ENCODE peak calls at places on chromosomes 12 and 14, in five cellular contexts. M, Q, E, X and B are unnamed samples.

GRCh38 chr12:27025116-27025515 is 2.8 kb downstream of the MED21 start:
- DNase-seq in M (no peak), Q (no peak), E (peak), X (peak), B (no peak)

GRCh38 chr12:49069507-49070346 is at the start of gene RHEBL1:
- DNase-seq in M (peak), Q (peak), E (peak), X (peak), B (peak)

GRCh38 chr14:103969961-103970360 is 27.6 kb upstream of the RD3L start:
- DNase-seq in M (no peak), Q (no peak), E (no peak), X (no peak), B (no peak)

GRCh38 chr12:86179855-86180254 is 76.3 kb downstream of the MGAT4C start:
- DNase-seq in M (no peak), Q (no peak), E (no peak), X (no peak), B (no peak)

GRCh38 chr14:94571395-94571794 is 9.8 kb upstream of the SERPINA5 start:
- DNase-seq in M (peak), Q (no peak), E (no peak), X (peak), B (no peak)

GRCh38 chr14:97332591-97332984 is 535.4 kb downstream of the VRK1 start:
- DNase-seq in M (no peak), Q (no peak), E (no peak), X (no peak), B (no peak)

GRCh38 chr12:77204055-77204454 is 138.7 kb upstream of the E2F7 start:
- DNase-seq in M (no peak), Q (peak), E (peak), X (no peak), B (no peak)

GRCh38 chr14:92252291-92252690 is 70.7 kb upstream of the SLC24A4 start:
- DNase-seq in M (no peak), Q (no peak), E (no peak), X (no peak), B (no peak)

GRCh38 chr12:46357438-46358324 is 14.9 kb downstream of the SLC38A2 start:
- DNase-seq in M (peak), Q (peak), E (peak), X (peak), B (peak)

GRCh38 chr14:55366271-55366670 is 45.4 kb downstream of the ATG14 start:
- DNase-seq in M (peak), Q (peak), E (peak), X (peak), B (no peak)

GRCh38 chr14:94615254-94615653 is 3.1 kb downstream of the SERPINA3 start:
- DNase-seq in M (no peak), Q (no peak), E (no peak), X (no peak), B (no peak)

GRCh38 chr12:20631711-20632110 is 63.4 kb upstream of the SLCO1C1 start:
- DNase-seq in M (peak), Q (no peak), E (no peak), X (peak), B (no peak)

GRCh38 chr14:21268612-21269251 is 510 bp downstream of the HNRNPC start:
- DNase-seq in M (peak), Q (peak), E (peak), X (peak), B (no peak)

GRCh38 chr14:21044106-21044618 is 2.0 kb downstream of the RNASE7 start:
- DNase-seq in M (no peak), Q (peak), E (no peak), X (no peak), B (no peak)

GRCh38 chr12:65121049-65121955 is at the start of gene WIF1:
- DNase-seq in M (peak), Q (peak), E (no peak), X (peak), B (no peak)

GRCh38 chr12:73935817-73936216 is 601.8 kb upstream of the ATXN7L3B start:
- DNase-seq in M (no peak), Q (no peak), E (no peak), X (no peak), B (no peak)

GRCh38 chr14:100860556-100861187 is 34.8 kb downstream of the MEG3 start:
- DNase-seq in M (no peak), Q (no peak), E (no peak), X (no peak), B (no peak)

GRCh38 chr12:112714166-112714565 is 77.4 kb upstream of the RPH3A start:
- DNase-seq in M (no peak), Q (no peak), E (no peak), X (no peak), B (no peak)

GRCh38 chr12:49980501-49981158 is 7.9 kb downstream of the AQP6 start:
- DNase-seq in M (no peak), Q (no peak), E (no peak), X (no peak), B (no peak)

GRCh38 chr14:99930420-99931274 is 134.6 kb upstream of the EVL start:
- DNase-seq in M (peak), Q (no peak), E (no peak), X (peak), B (no peak)

GRCh38 chr12:120669055-120669828 is 17.7 kb upstream of the MLEC start:
- DNase-seq in M (peak), Q (no peak), E (no peak), X (peak), B (no peak)

GRCh38 chr12:39157696-39158342 is 252.4 kb upstream of the CPNE8 start:
- DNase-seq in M (peak), Q (no peak), E (no peak), X (no peak), B (no peak)

GRCh38 chr12:130787445-130788410 is 51.3 kb downstream of the STX2 start:
- DNase-seq in M (peak), Q (no peak), E (peak), X (peak), B (no peak)

GRCh38 chr12:3202734-3203446 is 125.7 kb downstream of the TSPAN9 start:
- DNase-seq in M (no peak), Q (peak), E (peak), X (peak), B (no peak)

GRCh38 chr12:131202592-131203378 is 249.1 kb downstream of the ADGRD1 start:
- DNase-seq in M (no peak), Q (no peak), E (no peak), X (no peak), B (no peak)

GRCh38 chr12:111171832-111172231 is 197.1 kb downstream of the PHETA1 start:
- DNase-seq in M (no peak), Q (no peak), E (no peak), X (no peak), B (no peak)

GRCh38 chr12:8052679-8053078 is 13.5 kb downstream of the C3AR1 start:
- DNase-seq in M (no peak), Q (no peak), E (no peak), X (no peak), B (no peak)

GRCh38 chr12:110585231-110585799 is 2.2 kb upstream of the PPTC7 start:
- DNase-seq in M (peak), Q (peak), E (peak), X (peak), B (no peak)

GRCh38 chr12:89347325-89347829 is 4.9 kb downstream of the DUSP6 start:
- DNase-seq in M (no peak), Q (no peak), E (no peak), X (no peak), B (no peak)

GRCh38 chr12:89345830-89346740 is 6.2 kb downstream of the DUSP6 start:
- DNase-seq in M (peak), Q (peak), E (peak), X (peak), B (no peak)

GRCh38 chr12:89345376-89345775 is 6.9 kb downstream of the DUSP6 start:
- DNase-seq in M (no peak), Q (no peak), E (no peak), X (no peak), B (no peak)

GRCh38 chr12:89344862-89345202 is 7.5 kb downstream of the DUSP6 start:
- DNase-seq in M (no peak), Q (peak), E (no peak), X (no peak), B (no peak)

GRCh38 chr12:89346741-89347324 is 5.5 kb downstream of the DUSP6 start:
- DNase-seq in M (peak), Q (peak), E (peak), X (peak), B (no peak)
- H3K9ac ChIP-seq in M (no peak), Q (peak), E (no peak), X (peak), B (no peak)

GRCh38 chr14:69968151-69968550 is 88.9 kb downstream of the SMOC1 start:
- DNase-seq in M (peak), Q (no peak), E (peak), X (no peak), B (no peak)

GRCh38 chr14:69972755-69973154 is 93.5 kb downstream of the SMOC1 start:
- DNase-seq in M (no peak), Q (no peak), E (no peak), X (no peak), B (no peak)

DNA sequence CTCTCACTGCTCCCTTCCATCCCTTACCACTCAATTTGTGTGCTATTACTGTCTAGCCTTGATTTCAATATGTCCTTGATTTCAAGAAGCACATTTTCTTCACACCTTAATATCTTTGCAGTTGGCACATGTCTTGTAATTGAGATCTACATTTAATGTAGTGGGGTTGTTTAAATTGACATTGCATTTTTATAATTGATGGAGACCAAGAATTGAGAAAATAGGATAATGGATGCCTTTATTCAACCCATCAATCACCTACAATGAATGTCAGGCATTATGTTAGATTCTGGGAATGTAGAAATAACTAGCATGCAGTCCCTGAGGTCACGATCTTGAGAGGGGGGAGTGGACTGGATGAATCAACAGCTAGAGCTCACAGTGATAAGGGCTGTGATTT is 94.6 kb downstream of the SMOC1 start:
- DNase-seq in M (no peak), Q (no peak), E (no peak), X (no peak), B (no peak)
- H2AFZ ChIP-seq in M (no peak), Q (no peak), E (no peak), X (no peak), B (no peak)

GRCh38 chr12:1122803-1123202 is 131.8 kb downstream of the ERC1 start:
- DNase-seq in M (no peak), Q (no peak), E (no peak), X (no peak), B (no peak)

GRCh38 chr12:1130571-1130970 is 139.5 kb downstream of the ERC1 start:
- DNase-seq in M (no peak), Q (peak), E (no peak), X (no peak), B (no peak)

GRCh38 chr12:1130164-1130563 is 139.1 kb downstream of the ERC1 start:
- DNase-seq in M (peak), Q (peak), E (no peak), X (no peak), B (no peak)

GRCh38 chr12:1127021-1127420 is 136.0 kb downstream of the ERC1 start:
- DNase-seq in M (no peak), Q (no peak), E (no peak), X (no peak), B (no peak)

DNA sequence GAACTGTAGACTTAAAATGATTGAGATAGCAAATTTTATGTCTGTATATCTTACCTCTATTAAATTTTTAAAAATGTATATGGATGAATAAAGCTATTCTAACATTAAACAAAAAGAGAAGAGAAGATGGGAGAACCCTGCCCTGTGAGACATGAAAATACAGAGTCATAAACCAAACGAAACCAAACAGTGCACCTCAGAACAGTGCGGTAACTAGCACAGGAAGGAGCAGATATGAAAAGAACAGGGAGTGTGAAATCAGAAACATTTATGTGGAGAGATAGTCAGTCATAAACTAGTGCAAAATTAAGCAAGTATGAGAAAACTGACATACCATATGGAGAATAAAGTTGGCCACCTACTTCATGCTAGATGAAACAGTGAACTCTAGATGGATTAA is 135.1 kb downstream of the ERC1 start:
- DNase-seq in M (no peak), Q (no peak), E (no peak), X (no peak), B (no peak)
- H3K9ac ChIP-seq in M (no peak), Q (no peak), E (no peak), X (no peak), B (no peak)

GRCh38 chr14:63286071-63286470 is 32.7 kb downstream of the GPHB5 start:
- DNase-seq in M (no peak), Q (no peak), E (no peak), X (no peak), B (no peak)

GRCh38 chr14:63283501-63284248 is 35.1 kb downstream of the GPHB5 start:
- DNase-seq in M (no peak), Q (no peak), E (no peak), X (no peak), B (no peak)

GRCh38 chr14:63277784-63278183 is 41.0 kb downstream of the GPHB5 start:
- DNase-seq in M (peak), Q (no peak), E (no peak), X (no peak), B (no peak)

GRCh38 chr14:63287661-63288483 is 30.9 kb downstream of the GPHB5 start:
- DNase-seq in M (peak), Q (no peak), E (peak), X (peak), B (peak)

GRCh38 chr14:63282997-63283396 is 35.7 kb downstream of the GPHB5 start:
- DNase-seq in M (no peak), Q (no peak), E (no peak), X (peak), B (no peak)
- H2AFZ ChIP-seq in M (peak), Q (no peak), E (no peak), X (peak), B (no peak)